ENCODE peak calls at places on chromosomes 3 and 15, in six cellular contexts. M, V, Q, F, Y and G are unnamed samples.

GRCh38 chr3:181851063-181851462 is 139.3 kb downstream of the SOX2 start:
- DNase-seq in M (no peak), V (no peak), Q (no peak), F (no peak), Y (no peak), G (no peak)

GRCh38 chr15:68055224-68055705 is 1.1 kb downstream of the PIAS1 start:
- DNase-seq in M (peak; percentile 72), V (peak; percentile 71), Q (no peak), F (peak; percentile 65), Y (no peak), G (peak; percentile 92)

GRCh38 chr3:49199244-49199899 is 28.0 kb downstream of the KLHDC8B start:
- DNase-seq in M (no peak), V (peak; percentile 40), Q (peak; percentile 43), F (no peak), Y (peak; percentile 95), G (no peak)

GRCh38 chr3:127216415-127217261 is 23.7 kb downstream of the PRR23E start:
- DNase-seq in M (no peak), V (no peak), Q (no peak), F (no peak), Y (no peak), G (no peak)

GRCh38 chr3:41975421-41976103 is 13.7 kb upstream of the ULK4 start:
- DNase-seq in M (no peak), V (no peak), Q (no peak), F (no peak), Y (no peak), G (no peak)

GRCh38 chr3:182436547-182436946 is 356.8 kb upstream of the ATP11B start:
- DNase-seq in M (no peak), V (no peak), Q (no peak), F (no peak), Y (no peak), G (no peak)

GRCh38 chr15:24955549-24955929 is 752 bp downstream of the SNRPN start:
- DNase-seq in M (peak; percentile 7), V (no peak), Q (no peak), F (no peak), Y (peak; percentile 53), G (no peak)

GRCh38 chr3:193572426-193572908 is 17.8 kb upstream of the ATP13A4 start:
- DNase-seq in M (peak; percentile 64), V (no peak), Q (no peak), F (peak; percentile 22), Y (peak; percentile 74), G (peak; percentile 80)

GRCh38 chr3:177201707-177202397 is 4.6 kb upstream of the TBL1XR1 start:
- DNase-seq in M (peak; percentile 76), V (peak; percentile 62), Q (no peak), F (peak; percentile 57), Y (no peak), G (no peak)

GRCh38 chr15:75640483-75641175 is 605 bp upstream of the IMP3 start:
- DNase-seq in M (peak; percentile 77), V (peak; percentile 44), Q (no peak), F (peak; percentile 50), Y (no peak), G (peak; percentile 83)

GRCh38 chr3:106485202-106485601 is 616.4 kb upstream of the CBLB start:
- DNase-seq in M (no peak), V (no peak), Q (no peak), F (no peak), Y (no peak), G (no peak)

GRCh38 chr3:130896101-130896500 is 2.2 kb downstream of the ATP2C1 start:
- DNase-seq in M (no peak), V (no peak), Q (no peak), F (peak; percentile 8), Y (no peak), G (no peak)

GRCh38 chr3:130800829-130801228 is 54.2 kb upstream of the PIK3R4 start:
- DNase-seq in M (no peak), V (no peak), Q (no peak), F (no peak), Y (no peak), G (no peak)

GRCh38 chr15:84649706-84650105 is 4.4 kb downstream of the WDR73 start:
- DNase-seq in M (no peak), V (no peak), Q (no peak), F (no peak), Y (no peak), G (peak; percentile 59)